ENCODE peak calls at places on chromosomes 7 and 10, in six cellular contexts. H, O, A, B, J and L are unnamed samples.

GRCh38 chr7:140229591-140230516 is 53.1 kb upstream of the KDM7A start:
- DNase-seq in H (peak), O (no peak), A (peak), B (no peak), J (no peak), L (peak)

GRCh38 chr10:560314-560992 is 129.0 kb downstream of the DIP2C start:
- DNase-seq in H (no peak), O (no peak), A (no peak), B (peak), J (peak), L (no peak)

GRCh38 chr7:8434290-8435002 is 1.0 kb downstream of the NXPH1 start:
- DNase-seq in H (no peak), O (no peak), A (peak), B (no peak), J (no peak), L (peak)

GRCh38 chr10:60207894-60208293 is 181.8 kb downstream of the ANK3 start:
- DNase-seq in H (no peak), O (no peak), A (no peak), B (no peak), J (no peak), L (no peak)

GRCh38 chr7:2926898-2927405 is 82.8 kb upstream of the GNA12 start:
- DNase-seq in H (no peak), O (no peak), A (no peak), B (no peak), J (no peak), L (peak)

GRCh38 chr10:60123172-60123571 is 216.8 kb upstream of the CCDC6 start:
- DNase-seq in H (no peak), O (peak), A (no peak), B (no peak), J (peak), L (no peak)

GRCh38 chr10:77075916-77076315 is 561.7 kb downstream of the KCNMA1 start:
- DNase-seq in H (no peak), O (no peak), A (no peak), B (no peak), J (no peak), L (no peak)

GRCh38 chr7:156022483-156023459 is 210.5 kb upstream of the SHH start:
- DNase-seq in H (no peak), O (no peak), A (no peak), B (no peak), J (no peak), L (no peak)

GRCh38 chr7:107494910-107495309 is 25.1 kb downstream of the GPR22 start:
- DNase-seq in H (no peak), O (no peak), A (peak), B (no peak), J (no peak), L (no peak)

GRCh38 chr7:134938141-134938540 is 48.2 kb upstream of the AGBL3 start:
- DNase-seq in H (no peak), O (no peak), A (no peak), B (no peak), J (no peak), L (no peak)

GRCh38 chr10:109732254-109732653 is 191.1 kb downstream of the XPNPEP1 start:
- DNase-seq in H (no peak), O (no peak), A (no peak), B (no peak), J (no peak), L (no peak)

GRCh38 chr7:148474421-148474820 is 116.1 kb upstream of the C7orf33 start:
- DNase-seq in H (peak), O (no peak), A (no peak), B (no peak), J (no peak), L (no peak)

GRCh38 chr7:25179771-25180591 is 48.3 kb downstream of the NPVF start:
- DNase-seq in H (peak), O (peak), A (peak), B (peak), J (peak), L (peak)

GRCh38 chr7:40015790-40016296 is 65.8 kb downstream of the CDK13 start:
- DNase-seq in H (no peak), O (no peak), A (no peak), B (no peak), J (peak), L (no peak)

GRCh38 chr10:70330671-70331070 is 46.9 kb upstream of the NPFFR1 start:
- DNase-seq in H (no peak), O (no peak), A (no peak), B (no peak), J (no peak), L (no peak)

DNA sequence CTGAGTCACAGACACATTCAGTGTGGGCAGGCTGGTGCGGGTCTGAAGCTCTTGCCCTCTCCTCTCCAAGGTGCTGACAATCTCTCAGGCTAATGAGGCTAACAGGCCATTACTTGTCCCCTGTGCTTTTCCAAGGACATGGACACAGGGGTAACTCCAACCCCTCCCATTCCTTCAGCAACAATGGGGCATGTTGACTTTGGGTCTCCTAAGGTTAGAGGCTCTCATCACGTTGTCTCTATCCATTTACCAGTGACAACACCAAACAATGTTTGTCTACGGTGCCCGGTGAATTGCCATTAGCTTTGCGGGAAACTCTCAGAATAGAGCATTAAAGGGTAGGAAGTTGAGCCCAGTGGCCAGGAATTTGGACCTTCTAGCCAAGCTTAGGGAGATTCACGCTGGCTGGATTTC is 101.6 kb upstream of the TNS3 start:
- DNase-seq in H (no peak), O (no peak), A (no peak), B (no peak), J (no peak), L (no peak)
- H3K18ac ChIP-seq in H (no peak), O (peak), A (no peak), B (no peak), J (no peak), L (no peak)

DNA sequence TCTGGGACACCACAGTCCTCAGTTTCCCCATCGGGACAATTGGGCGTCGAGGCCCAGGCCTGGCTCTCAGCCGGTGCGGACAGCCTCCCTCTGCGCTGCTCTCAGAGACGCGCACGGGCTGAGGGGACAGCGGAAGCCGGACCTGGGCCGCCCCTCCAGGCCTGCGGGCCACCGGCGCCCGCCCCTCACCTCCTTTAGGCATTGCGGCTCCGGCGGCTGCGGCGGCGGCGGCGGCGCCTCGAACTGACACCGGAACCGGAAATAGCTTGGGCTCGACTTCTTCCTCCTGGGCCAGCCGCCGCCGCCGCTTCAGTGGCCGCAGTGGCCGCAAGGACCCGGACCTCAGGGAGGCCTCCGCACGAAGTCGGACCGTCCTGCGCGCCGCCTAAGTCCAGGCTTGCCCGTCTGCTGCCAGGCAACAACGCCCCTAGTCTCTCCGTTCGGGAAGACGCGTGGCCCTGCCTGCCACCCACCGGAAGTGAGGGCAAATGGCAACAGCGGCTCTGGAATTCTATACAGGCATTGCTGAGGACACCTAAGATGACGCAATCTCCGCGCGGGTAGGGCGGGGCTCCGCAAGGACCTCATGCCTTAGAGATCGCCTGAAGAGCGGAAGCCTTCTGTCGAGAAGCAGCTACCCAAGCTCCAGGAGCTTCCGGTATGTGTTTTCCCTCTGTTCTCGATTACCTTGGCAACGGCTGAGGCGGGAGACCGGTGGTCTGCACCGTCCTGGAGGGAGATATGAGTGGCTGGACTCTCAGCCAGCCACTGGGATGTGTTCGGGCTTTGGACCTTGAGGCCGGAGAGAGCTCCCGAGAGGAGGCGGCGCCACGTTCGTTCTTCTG is at the start of the genes BUD31 and PDAP1:
- DNase-seq in H (peak), O (peak), A (peak), B (peak), J (peak), L (peak)
- H3K18ac ChIP-seq in H (peak), O (peak), A (peak), B (peak), J (peak), L (peak)

DNA sequence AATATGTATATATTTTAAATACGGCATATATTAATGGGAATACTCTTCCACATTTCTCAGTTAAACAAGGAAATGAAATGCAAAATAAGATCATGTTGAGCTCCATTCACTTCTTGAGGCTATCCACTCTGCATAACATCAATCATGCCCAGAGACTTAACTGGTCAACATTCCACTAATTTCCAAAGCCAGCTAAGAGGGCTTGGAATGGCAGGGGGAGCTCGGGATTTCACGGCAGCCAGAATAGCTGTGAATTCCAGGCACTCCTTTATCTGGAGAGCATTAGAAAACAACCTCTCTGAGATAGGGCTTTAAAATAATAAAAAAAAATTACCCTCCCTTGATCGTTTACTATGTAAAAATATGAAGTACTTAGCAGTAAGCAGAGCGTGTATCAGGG is 194.9 kb upstream of the CDCA7L start:
- DNase-seq in H (no peak), O (peak), A (peak), B (peak), J (no peak), L (no peak)
- H3K18ac ChIP-seq in H (no peak), O (no peak), A (peak), B (no peak), J (no peak), L (no peak)

GRCh38 chr7:36650766-36651310 is 73.5 kb downstream of the AOAH start:
- DNase-seq in H (no peak), O (no peak), A (no peak), B (no peak), J (no peak), L (no peak)
- H3K18ac ChIP-seq in H (peak), O (no peak), A (no peak), B (no peak), J (peak), L (no peak)

DNA sequence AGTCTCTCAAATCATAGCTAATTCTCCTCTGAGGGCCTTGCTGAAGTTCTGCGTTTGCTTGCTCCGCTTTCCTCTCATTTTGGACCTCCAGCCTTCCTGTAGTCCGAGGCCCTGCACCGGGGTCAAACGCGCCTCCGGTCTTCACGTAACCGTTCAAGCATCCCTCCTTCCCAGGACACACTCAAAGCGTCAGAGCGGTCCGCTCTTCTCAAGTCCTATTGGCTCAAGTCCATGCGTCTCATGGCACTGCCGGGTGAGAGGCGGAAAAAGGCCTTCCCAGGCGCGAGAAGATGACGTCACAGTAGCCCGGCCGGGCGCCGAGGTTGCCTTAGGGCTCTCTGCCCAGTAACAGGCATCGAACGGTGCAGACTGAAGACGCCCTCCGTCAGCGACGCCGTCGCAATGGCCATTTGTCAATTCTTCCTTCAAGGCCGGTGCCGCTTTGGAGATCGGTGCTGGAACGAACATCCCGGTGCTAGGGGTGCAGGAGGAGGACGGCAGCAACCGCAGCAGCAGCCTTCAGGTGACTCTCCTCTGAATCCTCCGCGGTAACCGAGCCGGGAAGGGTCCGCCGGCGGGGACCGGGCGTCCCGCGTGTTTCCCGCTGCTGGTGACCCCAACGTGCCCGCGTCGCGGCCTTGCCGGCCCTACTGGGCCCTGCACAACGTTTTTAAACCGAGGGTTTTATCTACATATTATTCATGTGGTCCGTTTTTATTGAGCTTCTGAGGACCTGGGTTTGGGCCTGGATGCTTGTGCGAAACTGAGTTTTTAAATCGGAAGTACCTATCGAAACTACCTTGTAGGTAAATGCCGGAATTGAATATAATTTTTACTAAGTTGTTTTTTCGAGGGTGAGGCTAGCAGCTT is at the start of gene NUP42:
- DNase-seq in H (peak), O (peak), A (peak), B (peak), J (peak), L (peak)
- H3K18ac ChIP-seq in H (peak), O (peak), A (no peak), B (peak), J (peak), L (peak)

GRCh38 chr10:53463539-53463938 is 691.0 kb upstream of the MBL2 start:
- DNase-seq in H (no peak), O (no peak), A (peak), B (no peak), J (no peak), L (no peak)
- H3K18ac ChIP-seq in H (no peak), O (no peak), A (no peak), B (no peak), J (no peak), L (no peak)

GRCh38 chr10:75542902-75543301 is 111.5 kb downstream of the LRMDA start:
- DNase-seq in H (no peak), O (peak), A (peak), B (no peak), J (no peak), L (peak)
- H3K18ac ChIP-seq in H (peak), O (peak), A (no peak), B (no peak), J (no peak), L (no peak)

DNA sequence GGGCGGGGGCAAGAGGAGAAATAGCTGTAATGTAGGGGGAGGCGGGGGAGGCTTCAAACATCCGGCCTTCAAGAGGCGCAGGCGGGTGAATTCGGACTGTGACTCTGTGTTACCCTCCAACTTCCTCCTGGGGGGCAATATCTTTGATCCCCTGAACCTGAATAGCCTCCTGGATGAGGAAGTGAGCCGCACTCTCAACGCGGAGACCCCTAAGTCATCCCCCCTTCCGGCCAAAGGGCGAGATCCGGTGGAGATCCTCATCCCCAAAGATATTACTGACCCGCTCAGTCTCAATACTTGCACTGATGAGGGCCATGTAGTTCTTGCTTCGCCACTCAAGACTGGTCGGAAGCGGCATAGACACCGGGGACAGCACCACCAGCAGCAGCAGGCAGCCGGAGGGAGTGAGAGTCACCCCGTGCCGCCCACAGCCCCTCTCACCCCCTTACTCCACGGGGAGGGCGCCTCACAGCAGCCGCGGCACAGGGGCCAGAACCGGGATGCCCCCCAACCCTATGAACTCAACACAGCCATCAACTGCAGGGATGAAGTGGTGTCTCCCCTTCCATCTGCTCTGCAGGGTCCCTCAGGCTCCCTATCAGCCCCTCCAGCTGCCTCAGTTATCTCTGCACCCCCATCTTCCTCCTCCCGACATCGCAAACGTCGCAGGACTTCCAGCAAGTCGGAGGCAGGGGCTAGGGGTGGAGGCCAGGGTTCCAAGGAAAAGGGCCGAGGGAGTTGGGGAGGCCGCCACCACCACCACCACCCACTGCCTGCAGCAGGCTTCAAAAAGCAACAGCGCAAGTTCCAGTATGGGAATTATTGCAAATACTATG is 1.0 kb downstream of the MEPCE start:
- DNase-seq in H (no peak), O (no peak), A (no peak), B (no peak), J (peak), L (no peak)
- H3K18ac ChIP-seq in H (peak), O (peak), A (peak), B (no peak), J (peak), L (no peak)

GRCh38 chr7:157656195-157656769 is 319.5 kb downstream of the DNAJB6 start:
- DNase-seq in H (no peak), O (no peak), A (peak), B (no peak), J (no peak), L (peak)
- H3K18ac ChIP-seq in H (peak), O (no peak), A (no peak), B (no peak), J (no peak), L (no peak)

DNA sequence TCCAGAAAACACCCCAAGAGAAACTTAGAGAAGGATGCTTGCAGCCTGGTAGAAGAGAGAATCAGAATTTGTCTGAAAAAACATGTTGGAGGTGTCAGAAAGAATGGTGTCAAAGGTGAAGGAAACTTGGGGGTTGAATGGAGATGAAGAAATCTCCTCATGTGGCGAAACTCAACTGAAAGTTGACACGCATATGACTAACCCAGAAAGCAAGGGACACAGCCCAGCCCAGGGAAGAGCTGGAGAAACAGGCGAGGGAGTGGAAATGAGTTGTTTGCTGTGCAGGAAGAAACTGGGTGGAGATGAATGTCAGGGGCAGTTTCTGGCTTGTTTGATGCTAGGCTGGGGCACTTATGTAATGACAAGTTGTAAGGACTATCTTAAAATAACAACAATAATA is 57.2 kb downstream of the MAP3K8 start:
- DNase-seq in H (no peak), O (peak), A (no peak), B (peak), J (peak), L (no peak)
- H3K18ac ChIP-seq in H (no peak), O (no peak), A (no peak), B (no peak), J (no peak), L (no peak)